ENCODE peak calls at places on chromosomes 5 and 9, in eight cellular contexts. Q is uterus, J is stomach, X is heart left ventricle, A is A549, U is HCT116, I is spleen, C is breast epithelium. Y is an unnamed sample.

GRCh38 chr5:158382473-158382872 is 523.5 kb upstream of the CLINT1 start:
- DNase-seq in Q (peak; percentile 89), J (no peak), X (peak; percentile 54), A (peak; percentile 66), U (peak; percentile 29), I (no peak), C (peak; percentile 36), Y (peak; percentile 4)

GRCh38 chr9:10268500-10269485 is 344.0 kb downstream of the PTPRD start:
- DNase-seq in Q (no peak), J (peak; percentile 53), X (peak; percentile 14), A (peak; percentile 7), U (no peak), I (no peak), C (no peak), Y (no peak)

GRCh38 chr5:56506586-56506985 is 273.5 kb upstream of the ANKRD55 start:
- DNase-seq in Q (no peak), J (no peak), X (no peak), A (peak; percentile 30), U (no peak), I (no peak), C (no peak), Y (no peak)

GRCh38 chr9:133738039-133738805 is at the start of gene SARDH:
- DNase-seq in Q (peak; percentile 29), J (peak; percentile 47), X (peak; percentile 47), A (no peak), U (no peak), I (peak; percentile 87), C (no peak), Y (no peak)

GRCh38 chr5:18797241-18797640 is 1163.0 kb downstream of the TAF11L14 start:
- DNase-seq in Q (no peak), J (no peak), X (no peak), A (no peak), U (no peak), I (no peak), C (no peak), Y (no peak)

GRCh38 chr9:80995759-80996158 is 693.6 kb downstream of the TLE1 start:
- DNase-seq in Q (no peak), J (no peak), X (no peak), A (peak; percentile 2), U (no peak), I (no peak), C (no peak), Y (no peak)

GRCh38 chr5:35089688-35090314 is 42.1 kb upstream of the AGXT2 start:
- DNase-seq in Q (peak; percentile 62), J (peak; percentile 66), X (peak; percentile 15), A (peak; percentile 47), U (peak; percentile 21), I (no peak), C (peak; percentile 22), Y (no peak)

GRCh38 chr5:31626156-31626555 is 12.8 kb upstream of the PDZD2 start:
- DNase-seq in Q (no peak), J (no peak), X (peak; percentile 54), A (no peak), U (no peak), I (no peak), C (peak; percentile 51), Y (no peak)

GRCh38 chr9:107489687-107490605 is at the start of gene KLF4:
- DNase-seq in Q (peak; percentile 96), J (peak; percentile 92), X (peak; percentile 94), A (peak; percentile 95), U (peak; percentile 86), I (peak; percentile 93), C (peak; percentile 89), Y (peak; percentile 72)

GRCh38 chr5:318341-318897 is 3.1 kb upstream of the AHRR start:
- DNase-seq in Q (no peak), J (no peak), X (no peak), A (peak; percentile 58), U (peak; percentile 48), I (no peak), C (no peak), Y (no peak)

GRCh38 chr5:9562101-9562500 is 16.2 kb upstream of the SEMA5A start:
- DNase-seq in Q (no peak), J (no peak), X (no peak), A (no peak), U (no peak), I (no peak), C (no peak), Y (no peak)

GRCh38 chr9:115411516-115411915 is 293.6 kb upstream of the TNC start:
- DNase-seq in Q (no peak), J (no peak), X (no peak), A (no peak), U (no peak), I (no peak), C (no peak), Y (no peak)

DNA sequence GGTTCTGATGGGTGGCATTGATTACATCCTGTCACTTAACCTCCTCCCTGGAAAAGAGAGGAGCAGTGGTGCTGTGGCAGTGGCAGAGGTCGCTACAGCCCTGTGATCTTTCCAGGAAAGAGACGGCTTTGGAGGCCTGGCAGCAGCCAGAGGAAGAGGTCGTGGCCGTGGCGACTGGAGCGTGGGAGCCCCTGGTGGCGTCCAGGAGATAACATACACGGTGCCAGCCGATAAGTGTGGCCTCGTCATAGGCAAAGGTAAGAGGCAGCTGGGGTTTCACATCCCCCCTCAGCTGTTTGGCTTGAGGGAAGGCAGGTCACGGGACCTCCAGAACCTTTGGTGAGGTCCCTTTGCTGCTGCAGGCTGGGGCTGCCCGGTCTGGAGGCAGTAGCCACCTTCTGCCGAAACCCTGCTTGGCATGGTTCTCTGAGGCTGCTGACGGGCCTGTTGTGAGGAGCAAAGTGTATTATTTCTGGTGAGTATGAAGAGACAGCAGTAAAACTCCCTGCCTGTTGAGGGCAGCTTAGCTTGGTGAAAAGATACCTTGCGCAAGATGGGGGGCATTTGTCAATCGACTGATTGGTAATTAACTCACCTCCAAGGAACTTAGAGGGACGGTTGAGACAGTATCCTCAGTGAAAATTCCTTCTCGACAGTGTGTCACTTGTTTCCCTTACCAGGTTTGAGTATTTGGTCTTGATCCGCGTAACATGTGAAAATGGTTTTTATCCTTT is 38.0 kb upstream of the PRDM12 start:
- DNase-seq in Q (no peak), J (no peak), X (peak; percentile 35), A (peak; percentile 32), U (no peak), I (no peak), C (no peak), Y (no peak)
- TF ChIP-seq CTCF in Q (no peak), J (no peak), X (peak; percentile 10), A (no peak), U (no peak), I (no peak), C (no peak), Y (no peak)

DNA sequence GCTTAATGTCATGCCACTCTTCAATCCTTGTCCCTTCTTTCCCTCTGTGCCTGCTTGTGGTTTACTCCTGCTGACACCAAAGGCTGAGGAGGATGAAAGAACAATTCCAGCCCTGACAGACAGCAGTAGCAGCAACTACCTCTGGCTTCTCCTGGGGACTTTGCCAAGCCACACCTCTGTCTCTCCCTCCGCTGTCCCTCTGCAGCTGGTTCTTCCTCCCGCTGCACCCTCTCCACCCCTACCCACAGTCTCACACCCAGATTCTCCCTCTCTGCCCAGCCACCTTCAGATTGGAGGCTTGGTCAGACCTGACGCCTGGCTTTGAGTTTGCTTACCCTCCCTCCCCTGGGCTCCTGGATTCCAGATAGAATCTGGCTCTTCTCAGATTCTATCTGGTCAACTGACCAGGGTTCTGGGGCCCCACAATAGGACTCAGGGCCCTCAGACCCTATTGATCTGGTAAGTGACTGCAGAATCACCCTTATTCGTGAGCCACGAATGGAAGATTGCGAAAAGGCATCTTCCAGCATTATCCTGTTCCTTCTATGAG is 14.4 kb upstream of the LCP2 start:
- DNase-seq in Q (no peak), J (no peak), X (no peak), A (no peak), U (no peak), I (no peak), C (no peak), Y (no peak)
- TF ChIP-seq POLR2A in Q (no peak), J (no peak), X (no peak), A (no peak), U (no peak), I (no peak), C (no peak), Y (no peak)

GRCh38 chr5:14698495-14698894 is 34.0 kb downstream of the OTULIN start:
- DNase-seq in Q (no peak), J (no peak), X (no peak), A (no peak), U (no peak), I (no peak), C (no peak), Y (no peak)

GRCh38 chr5:14700478-14701436 is 36.2 kb downstream of the OTULIN start:
- DNase-seq in Q (no peak), J (no peak), X (no peak), A (no peak), U (no peak), I (no peak), C (no peak), Y (no peak)

GRCh38 chr5:14701556-14701955 is 37.0 kb downstream of the OTULIN start:
- DNase-seq in Q (no peak), J (no peak), X (no peak), A (no peak), U (no peak), I (no peak), C (no peak), Y (no peak)

GRCh38 chr5:14699159-14699558 is 34.6 kb downstream of the OTULIN start:
- DNase-seq in Q (no peak), J (no peak), X (no peak), A (no peak), U (no peak), I (no peak), C (no peak), Y (no peak)

DNA sequence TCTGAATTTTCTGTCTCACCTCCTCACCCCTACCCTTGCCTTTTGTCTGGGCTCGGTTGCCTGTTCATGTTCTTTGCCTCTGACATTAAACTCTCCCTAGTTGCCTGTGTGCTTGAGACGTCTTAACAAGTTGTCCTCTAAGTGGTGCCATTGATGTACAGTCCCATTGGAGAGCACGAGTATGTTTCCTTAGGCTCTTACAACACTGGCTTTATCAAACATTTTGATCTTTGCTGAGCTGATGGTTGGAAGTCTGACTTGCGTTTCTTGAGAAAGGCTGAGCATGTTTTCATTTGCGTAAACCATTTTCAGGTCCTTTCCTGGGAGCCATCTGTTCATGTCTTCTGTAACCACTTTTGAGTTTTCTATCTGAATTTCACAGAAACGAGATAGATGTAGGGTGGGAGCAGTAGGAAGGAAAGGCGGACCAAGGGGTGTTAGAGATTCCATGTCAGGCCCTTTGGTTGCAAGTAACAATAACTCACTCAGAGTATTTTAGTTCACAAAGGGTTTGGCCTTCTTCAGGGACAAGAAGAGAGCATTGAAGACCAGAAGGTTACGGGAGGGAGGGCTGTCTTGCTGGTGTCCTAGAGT is 35.4 kb downstream of the OTULIN start:
- DNase-seq in Q (no peak), J (no peak), X (no peak), A (no peak), U (no peak), I (no peak), C (no peak), Y (no peak)
- H3K4me1 ChIP-seq in Q (no peaks in the 10 kb centered on the region), J (peaks cover 25% of the 10 kb centered on the region), X (peaks cover 52% of the 10 kb centered on the region), A (peaks cover 6% of the 10 kb centered on the region), U (no peaks in the 10 kb centered on the region), I (peaks cover 9% of the 10 kb centered on the region), C (no peaks in the 10 kb centered on the region), Y (peaks cover 6% of the 10 kb centered on the region)

DNA sequence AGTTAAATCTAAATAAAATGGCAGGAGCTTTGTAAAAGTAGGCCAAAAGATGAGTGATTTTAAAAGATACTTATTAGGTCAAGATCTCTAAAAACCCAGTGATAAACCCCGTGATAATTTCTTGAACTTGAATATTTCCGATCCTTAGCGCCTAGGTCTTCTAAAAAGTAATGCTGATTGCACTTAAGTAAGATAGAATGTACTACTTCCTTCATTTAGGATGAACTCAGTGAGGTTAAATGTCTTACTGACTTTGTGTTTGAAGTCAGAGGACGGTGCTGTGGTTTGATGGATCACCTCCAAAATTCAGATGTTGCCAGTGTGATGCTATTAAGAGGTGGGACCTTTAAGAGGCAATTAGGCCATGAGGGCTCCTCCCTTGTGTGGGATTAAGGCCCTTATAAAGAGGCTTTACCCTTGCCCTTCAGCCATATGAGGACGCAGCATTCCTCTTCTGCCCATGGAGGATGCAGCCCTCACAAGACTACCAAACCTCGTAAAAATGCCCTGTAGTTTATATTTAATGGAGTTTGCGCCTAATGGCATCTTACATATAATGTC is 130.1 kb downstream of the TRIO start:
- DNase-seq in Q (no peak), J (no peak), X (no peak), A (no peak), U (no peak), I (no peak), C (no peak), Y (no peak)
- TF ChIP-seq CTCF in Q (no peak), J (no peak), X (no peak), A (no peak), U (no peak), I (no peak), C (no peak), Y (no peak)

Y was measured in esophagus squamous epithelium.